ENCODE peak calls at places on chromosomes 13 and 19, in four cellular contexts. C is kidney epithelial cell, V is astrocyte, R is RWPE2. U is an unnamed sample. For H3K27me3, the result is how much of the 10 kb centered on the place peaks cover.

GRCh38 chr13:29161653-29162052 is 341.5 kb downstream of the MTUS2 start:
- DNase-seq in C (no peak), V (no peak), R (no peak), U (no peak)

GRCh38 chr13:71754407-71754974 is 112.5 kb downstream of the DACH1 start:
- DNase-seq in C (no peak), V (no peak), R (no peak), U (no peak)

GRCh38 chr19:33950141-33950805 is 153.6 kb downstream of the KCTD15 start:
- DNase-seq in C (no peak), V (no peak), R (no peak), U (no peak)

GRCh38 chr19:2167896-2168618 is 4.3 kb downstream of the DOT1L start:
- DNase-seq in C (no peak), V (peak), R (no peak), U (peak)

GRCh38 chr19:18310966-18311365 is 11.9 kb downstream of the LSM4 start:
- DNase-seq in C (no peak), V (no peak), R (no peak), U (peak)

GRCh38 chr19:16791942-16792341 is 37.3 kb upstream of the SIN3B start:
- DNase-seq in C (no peak), V (no peak), R (no peak), U (no peak)

GRCh38 chr13:91045351-91046034 is 302.0 kb upstream of the MIR17HG start:
- DNase-seq in C (peak), V (no peak), R (no peak), U (peak)

GRCh38 chr19:35295792-35296462 is 4.0 kb downstream of the MAG start:
- DNase-seq in C (no peak), V (no peak), R (no peak), U (peak)

GRCh38 chr19:17775245-17775927 is 19.6 kb upstream of the B3GNT3 start:
- DNase-seq in C (no peak), V (no peak), R (no peak), U (peak)

GRCh38 chr19:55449469-55449868 is 6.4 kb upstream of the SHISA7 start:
- DNase-seq in C (no peak), V (no peak), R (no peak), U (peak)

GRCh38 chr19:28737021-28737525 is 475.9 kb downstream of the UQCRFS1 start:
- DNase-seq in C (no peak), V (peak), R (no peak), U (peak)

GRCh38 chr19:21835810-21836444 is at the start of gene ZNF43:
- DNase-seq in C (peak), V (peak), R (peak), U (peak)

GRCh38 chr13:55606045-55606665 is 1534.6 kb upstream of the PRR20A start:
- DNase-seq in C (no peak), V (no peak), R (no peak), U (no peak)

GRCh38 chr13:20171364-20171763 is 10.5 kb upstream of the GJA3 start:
- DNase-seq in C (no peak), V (peak), R (no peak), U (no peak)

GRCh38 chr13:33642374-33643065 is 175.4 kb upstream of the RFC3 start:
- DNase-seq in C (peak), V (no peak), R (peak), U (no peak)

GRCh38 chr19:49689133-49690072 is at the start of gene ADM5:
- DNase-seq in C (no peak), V (no peak), R (peak), U (peak)

GRCh38 chr13:31012285-31013024 is 80.0 kb downstream of the TEX26 start:
- DNase-seq in C (no peak), V (no peak), R (no peak), U (peak)

GRCh38 chr13:92074658-92075057 is 676.2 kb downstream of the GPC5 start:
- DNase-seq in C (no peak), V (no peak), R (no peak), U (peak)

GRCh38 chr13:49288458-49288857 is 40.7 kb downstream of the CDADC1 start:
- DNase-seq in C (no peak), V (no peak), R (no peak), U (no peak)

GRCh38 chr13:39767791-39768564 is 112.5 kb downstream of the COG6 start:
- DNase-seq in C (no peak), V (no peak), R (no peak), U (peak)

GRCh38 chr19:34639491-34640085 is 37.4 kb downstream of the SCGB2B2 start:
- DNase-seq in C (peak), V (peak), R (no peak), U (peak)

GRCh38 chr19:57171551-57172081 is 4.3 kb upstream of the DUXA start:
- DNase-seq in C (no peak), V (peak), R (no peak), U (peak)

GRCh38 chr13:40141859-40142555 is 486.5 kb downstream of the COG6 start:
- DNase-seq in C (no peak), V (no peak), R (no peak), U (no peak)

GRCh38 chr19:19613456-19613855 is 5.0 kb downstream of the PBX4 start:
- DNase-seq in C (no peak), V (no peak), R (no peak), U (no peak)

GRCh38 chr13:77876176-77876575 is 42.5 kb downstream of the EDNRB start:
- DNase-seq in C (no peak), V (peak), R (no peak), U (no peak)

GRCh38 chr19:21604351-21604926 is 99.0 kb downstream of the ZNF429 start:
- DNase-seq in C (no peak), V (peak), R (no peak), U (peak)

GRCh38 chr19:3389876-3390361 is 23.5 kb downstream of the NFIC start:
- DNase-seq in C (no peak), V (no peak), R (no peak), U (peak)

GRCh38 chr13:59641261-59641660 is 522.5 kb downstream of the DIAPH3 start:
- DNase-seq in C (no peak), V (no peak), R (no peak), U (peak)

GRCh38 chr13:74132152-74132767 is 1.9 kb downstream of the KLF12 start:
- DNase-seq in C (no peak), V (peak), R (no peak), U (no peak)

GRCh38 chr13:98445340-98446233 is 131.3 kb downstream of the STK24 start:
- DNase-seq in C (no peak), V (peak), R (no peak), U (peak)

GRCh38 chr13:23701191-23701590 is 131.0 kb downstream of the TNFRSF19 start:
- DNase-seq in C (no peak), V (no peak), R (no peak), U (no peak)

GRCh38 chr19:39847525-39847924 is 1.3 kb upstream of the FBL start:
- DNase-seq in C (no peak), V (no peak), R (no peak), U (no peak)
- H3K27me3 ChIP-seq in C (under half), V (under half), R (under half), U (under half)

DNA sequence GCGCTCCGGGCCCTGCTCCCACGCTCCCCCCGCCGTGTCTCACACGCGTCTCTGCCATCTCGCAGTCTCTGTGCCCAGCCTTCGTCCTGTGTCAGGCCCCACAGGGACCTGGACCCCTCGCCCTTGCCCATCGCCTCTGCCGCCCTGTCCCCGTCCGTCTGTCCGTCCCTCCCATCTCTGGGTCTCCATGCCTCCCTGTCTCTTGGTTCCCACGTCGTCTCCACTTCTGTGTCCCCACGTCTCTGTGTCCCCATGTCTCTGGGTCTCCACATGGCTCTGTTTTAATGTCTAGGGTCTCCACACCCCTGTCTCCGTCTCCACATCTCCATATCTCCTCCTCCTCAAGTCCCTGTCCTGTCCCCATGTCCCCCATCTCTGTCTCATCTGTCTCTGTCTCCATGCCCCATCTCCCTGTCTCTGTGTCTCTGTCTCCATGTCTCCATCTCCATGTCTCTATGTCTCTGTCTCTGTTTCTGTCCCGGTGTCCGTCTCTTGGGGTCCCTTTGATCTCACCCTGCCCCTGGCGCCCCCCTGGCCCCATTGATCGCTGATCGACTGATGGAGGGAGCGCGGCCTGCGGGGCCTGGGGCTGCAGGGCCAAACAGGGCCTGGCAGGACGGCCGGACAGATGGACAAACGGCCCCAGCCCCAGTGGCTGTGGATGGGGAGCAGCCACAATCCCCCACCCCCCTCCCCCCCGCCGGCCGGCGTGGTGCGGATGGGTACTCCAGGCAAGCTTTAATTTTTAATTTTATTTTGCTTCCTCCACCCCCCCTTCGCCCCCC is 12.8 kb downstream of the ERFL start:
- DNase-seq in C (no peak), V (no peak), R (no peak), U (peak)
- H3K27me3 ChIP-seq in C (half or more), V (half or more), R (half or more), U (half or more)

DNA sequence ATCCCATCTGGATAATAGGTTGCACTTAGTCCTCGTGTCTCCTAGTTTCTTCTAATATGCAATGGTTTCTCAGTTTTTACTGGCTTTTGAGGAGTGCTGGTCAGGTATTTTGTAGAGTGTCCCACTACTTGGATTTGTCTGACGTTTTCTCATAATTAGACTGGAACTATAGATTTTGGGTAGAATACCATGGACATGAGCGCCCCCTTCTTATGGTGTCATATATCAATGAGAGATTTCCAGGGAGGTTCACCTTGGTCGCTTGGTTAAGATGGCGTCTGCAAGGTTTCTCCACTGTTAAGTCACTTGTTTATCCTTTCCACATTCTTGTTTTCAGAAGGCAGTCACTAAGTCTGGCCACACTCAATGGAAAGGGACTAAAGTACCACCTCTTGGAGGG is 6.7 kb downstream of the SOHLH2 start:
- DNase-seq in C (no peak), V (no peak), R (no peak), U (no peak)
- H3K27me3 ChIP-seq in C (under half), V (under half), R (under half), U (under half)

GRCh38 chr13:111317042-111317550 is 3.3 kb upstream of the TEX29 start:
- DNase-seq in C (no peak), V (no peak), R (no peak), U (peak)

GRCh38 chr13:111319998-111320911 is at the start of gene TEX29:
- DNase-seq in C (no peak), V (no peak), R (no peak), U (peak)

GRCh38 chr13:111317571-111318360 is 2.7 kb upstream of the TEX29 start:
- DNase-seq in C (no peak), V (no peak), R (no peak), U (no peak)

GRCh38 chr13:111318396-111318795 is 2.0 kb upstream of the TEX29 start:
- DNase-seq in C (no peak), V (no peak), R (no peak), U (no peak)

DNA sequence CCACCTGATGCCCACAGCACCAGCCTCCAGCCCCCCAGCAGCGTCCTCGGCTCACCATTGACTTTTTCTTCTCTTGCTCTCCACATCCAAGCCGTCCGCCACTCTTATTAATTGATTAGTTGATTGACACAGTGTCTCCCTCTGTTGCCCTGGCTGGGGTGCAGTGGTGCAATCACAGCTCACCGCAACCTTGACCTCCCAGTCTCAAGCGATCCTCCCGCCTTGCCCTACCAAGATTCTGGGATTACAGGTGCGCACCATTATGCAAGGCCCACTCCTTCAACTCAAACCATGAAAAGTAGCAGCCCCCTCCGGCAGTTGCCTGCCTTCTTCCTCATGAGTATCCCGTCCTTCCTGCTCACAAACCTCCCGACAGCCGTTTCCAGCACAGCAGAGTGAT is 921 bp upstream of the TEX29 start:
- DNase-seq in C (no peak), V (no peak), R (no peak), U (peak)
- H3K27me3 ChIP-seq in C (under half), V (under half), R (under half), U (under half)

DNA sequence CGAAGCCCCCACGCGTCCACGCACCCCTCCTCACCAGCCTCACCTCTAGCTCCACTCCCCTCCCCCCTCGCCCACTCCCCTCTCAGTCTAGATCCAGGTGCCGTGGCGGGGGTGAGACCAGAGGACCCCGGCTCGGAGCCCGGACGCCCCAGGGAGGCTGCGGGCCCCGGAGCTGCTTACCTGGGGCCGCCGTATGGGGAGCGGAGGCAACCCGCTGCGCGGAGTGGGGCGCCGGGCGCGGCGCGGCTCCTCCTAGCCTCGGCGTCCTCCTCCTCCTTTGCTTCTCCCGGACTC is 353 bp downstream of the ENOX1 start:
- DNase-seq in C (no peak), V (no peak), R (no peak), U (no peak)
- H3K27me3 ChIP-seq in C (under half), V (under half), R (under half), U (under half)

DNA sequence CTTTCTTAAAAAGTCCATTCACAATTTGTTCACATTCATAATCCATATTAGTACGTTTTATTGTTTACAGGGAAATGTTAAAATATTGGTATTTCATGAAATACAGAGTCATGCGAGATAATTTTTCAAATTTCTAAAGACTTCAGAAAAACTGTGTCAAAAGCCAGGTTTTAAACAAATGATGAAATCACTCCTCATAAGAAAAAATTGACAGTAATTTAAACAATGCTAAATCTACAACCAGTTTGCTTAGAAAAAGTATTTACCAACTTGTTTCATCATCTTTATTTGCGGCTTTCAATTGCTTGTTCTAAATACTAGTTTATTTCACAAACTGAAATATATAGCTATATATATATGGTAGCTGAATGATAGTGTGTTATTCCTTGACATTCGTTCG is 1.2 kb upstream of the NALCN start:
- DNase-seq in C (no peak), V (no peak), R (no peak), U (no peak)
- H3K27me3 ChIP-seq in C (under half), V (under half), R (under half), U (under half)

U was measured in H7.